ENCODE peak calls at places on chromosomes 7 and 10, in nine cellular contexts. One of them, this sample, is unnamed.

GRCh38 chr7:19519443-19519977 is 189.3 kb downstream of the POLR1F start:
- DNase-seq in RWPE1: peak
- DNase-seq in hepatocyte: no peak
- DNase-seq in dorsolateral prefrontal cortex: no peak
- DNase-seq in heart right ventricle: peak
- DNase-seq in OCI-LY7: no peak
- DNase-seq in effector memory CD4-positive, alpha-beta T cell: no peak
- DNase-seq in substantia nigra: no peak
- DNase-seq in cardiac muscle cell: peak
- DNase-seq in this sample: no peak

GRCh38 chr10:121104476-121105111 is 253.4 kb downstream of the WDR11 start:
- DNase-seq in dorsolateral prefrontal cortex: no peak
- DNase-seq in heart right ventricle: no peak
- DNase-seq in cardiac muscle cell: no peak
- DNase-seq in OCI-LY7: no peak
- DNase-seq in effector memory CD4-positive, alpha-beta T cell: no peak
- DNase-seq in RWPE1: no peak
- DNase-seq in hepatocyte: no peak
- DNase-seq in substantia nigra: no peak
- DNase-seq in this sample: no peak

GRCh38 chr7:148505955-148506354 is 84.6 kb upstream of the C7orf33 start:
- DNase-seq in cardiac muscle cell: no peak
- DNase-seq in heart right ventricle: no peak
- DNase-seq in hepatocyte: no peak
- DNase-seq in dorsolateral prefrontal cortex: no peak
- DNase-seq in substantia nigra: no peak
- DNase-seq in RWPE1: no peak
- DNase-seq in effector memory CD4-positive, alpha-beta T cell: no peak
- DNase-seq in OCI-LY7: no peak
- DNase-seq in this sample: no peak

GRCh38 chr7:116525298-116525912 is 569 bp downstream of the CAV1 start:
- DNase-seq in heart right ventricle: peak
- DNase-seq in effector memory CD4-positive, alpha-beta T cell: no peak
- DNase-seq in hepatocyte: peak
- DNase-seq in dorsolateral prefrontal cortex: no peak
- DNase-seq in cardiac muscle cell: peak
- DNase-seq in RWPE1: no peak
- DNase-seq in substantia nigra: no peak
- DNase-seq in OCI-LY7: no peak
- DNase-seq in this sample: no peak

GRCh38 chr10:103806376-103807320 is 48.7 kb downstream of the SH3PXD2A start:
- DNase-seq in heart right ventricle: peak
- DNase-seq in substantia nigra: no peak
- DNase-seq in hepatocyte: no peak
- DNase-seq in effector memory CD4-positive, alpha-beta T cell: no peak
- DNase-seq in cardiac muscle cell: no peak
- DNase-seq in RWPE1: no peak
- DNase-seq in dorsolateral prefrontal cortex: no peak
- DNase-seq in OCI-LY7: no peak
- DNase-seq in this sample: no peak

GRCh38 chr10:84063440-84063839 is 75.9 kb upstream of the GHITM start:
- DNase-seq in RWPE1: no peak
- DNase-seq in dorsolateral prefrontal cortex: no peak
- DNase-seq in effector memory CD4-positive, alpha-beta T cell: no peak
- DNase-seq in heart right ventricle: no peak
- DNase-seq in substantia nigra: no peak
- DNase-seq in hepatocyte: no peak
- DNase-seq in cardiac muscle cell: no peak
- DNase-seq in OCI-LY7: no peak
- DNase-seq in this sample: no peak

GRCh38 chr10:122164028-122164601 is 107.0 kb upstream of the BTBD16 start:
- DNase-seq in dorsolateral prefrontal cortex: peak
- DNase-seq in OCI-LY7: no peak
- DNase-seq in RWPE1: no peak
- DNase-seq in hepatocyte: peak
- DNase-seq in substantia nigra: peak
- DNase-seq in heart right ventricle: no peak
- DNase-seq in effector memory CD4-positive, alpha-beta T cell: no peak
- DNase-seq in cardiac muscle cell: peak
- DNase-seq in this sample: no peak

GRCh38 chr10:13448216-13448615 is 80.6 kb downstream of the BEND7 start:
- DNase-seq in hepatocyte: no peak
- DNase-seq in OCI-LY7: no peak
- DNase-seq in RWPE1: no peak
- DNase-seq in heart right ventricle: no peak
- DNase-seq in cardiac muscle cell: peak
- DNase-seq in substantia nigra: no peak
- DNase-seq in dorsolateral prefrontal cortex: no peak
- DNase-seq in effector memory CD4-positive, alpha-beta T cell: no peak
- DNase-seq in this sample: no peak

GRCh38 chr7:79868010-79868409 is 266.6 kb upstream of the GNAI1 start:
- DNase-seq in substantia nigra: no peak
- DNase-seq in effector memory CD4-positive, alpha-beta T cell: no peak
- DNase-seq in OCI-LY7: no peak
- DNase-seq in cardiac muscle cell: peak
- DNase-seq in dorsolateral prefrontal cortex: no peak
- DNase-seq in hepatocyte: no peak
- DNase-seq in RWPE1: no peak
- DNase-seq in heart right ventricle: no peak
- DNase-seq in this sample: no peak

GRCh38 chr10:132457328-132458070 is 60.5 kb downstream of the PWWP2B start:
- DNase-seq in hepatocyte: no peak
- DNase-seq in substantia nigra: no peak
- DNase-seq in RWPE1: no peak
- DNase-seq in OCI-LY7: peak
- DNase-seq in effector memory CD4-positive, alpha-beta T cell: no peak
- DNase-seq in cardiac muscle cell: no peak
- DNase-seq in dorsolateral prefrontal cortex: no peak
- DNase-seq in heart right ventricle: no peak
- DNase-seq in this sample: no peak

GRCh38 chr7:34145603-34146002 is 240.3 kb downstream of the BMPER start:
- DNase-seq in substantia nigra: no peak
- DNase-seq in dorsolateral prefrontal cortex: no peak
- DNase-seq in RWPE1: no peak
- DNase-seq in cardiac muscle cell: no peak
- DNase-seq in OCI-LY7: no peak
- DNase-seq in effector memory CD4-positive, alpha-beta T cell: no peak
- DNase-seq in hepatocyte: no peak
- DNase-seq in heart right ventricle: no peak
- DNase-seq in this sample: no peak

GRCh38 chr10:62384057-62384446 is 9.9 kb downstream of the ZNF365 start:
- DNase-seq in dorsolateral prefrontal cortex: no peak
- DNase-seq in OCI-LY7: no peak
- DNase-seq in cardiac muscle cell: peak
- DNase-seq in substantia nigra: no peak
- DNase-seq in heart right ventricle: no peak
- DNase-seq in RWPE1: peak
- DNase-seq in hepatocyte: no peak
- DNase-seq in effector memory CD4-positive, alpha-beta T cell: peak
- DNase-seq in this sample: peak

GRCh38 chr7:78499283-78499682 is 700.7 kb downstream of the PHTF2 start:
- DNase-seq in OCI-LY7: no peak
- DNase-seq in RWPE1: no peak
- DNase-seq in effector memory CD4-positive, alpha-beta T cell: no peak
- DNase-seq in cardiac muscle cell: no peak
- DNase-seq in hepatocyte: no peak
- DNase-seq in dorsolateral prefrontal cortex: no peak
- DNase-seq in heart right ventricle: no peak
- DNase-seq in substantia nigra: no peak
- DNase-seq in this sample: no peak

GRCh38 chr7:101522021-101522420 is 107.1 kb downstream of the MYL10 start:
- DNase-seq in hepatocyte: no peak
- DNase-seq in substantia nigra: no peak
- DNase-seq in heart right ventricle: no peak
- DNase-seq in OCI-LY7: no peak
- DNase-seq in dorsolateral prefrontal cortex: no peak
- DNase-seq in cardiac muscle cell: no peak
- DNase-seq in effector memory CD4-positive, alpha-beta T cell: no peak
- DNase-seq in RWPE1: no peak
- DNase-seq in this sample: no peak

GRCh38 chr7:117869374-117869773 is 3.9 kb downstream of the CTTNBP2 start:
- DNase-seq in OCI-LY7: no peak
- DNase-seq in heart right ventricle: no peak
- DNase-seq in dorsolateral prefrontal cortex: no peak
- DNase-seq in substantia nigra: no peak
- DNase-seq in cardiac muscle cell: no peak
- DNase-seq in RWPE1: no peak
- DNase-seq in effector memory CD4-positive, alpha-beta T cell: no peak
- DNase-seq in hepatocyte: no peak
- DNase-seq in this sample: no peak

GRCh38 chr10:49458869-49459268 is 63.0 kb upstream of the DRGX start:
- DNase-seq in dorsolateral prefrontal cortex: no peak
- DNase-seq in substantia nigra: no peak
- DNase-seq in RWPE1: no peak
- DNase-seq in OCI-LY7: no peak
- DNase-seq in heart right ventricle: no peak
- DNase-seq in effector memory CD4-positive, alpha-beta T cell: no peak
- DNase-seq in cardiac muscle cell: peak
- DNase-seq in hepatocyte: no peak
- DNase-seq in this sample: no peak

GRCh38 chr10:116721991-116722392 is 20.4 kb downstream of the HSPA12A start:
- DNase-seq in cardiac muscle cell: peak
- DNase-seq in heart right ventricle: no peak
- DNase-seq in RWPE1: no peak
- DNase-seq in substantia nigra: no peak
- DNase-seq in OCI-LY7: no peak
- DNase-seq in effector memory CD4-positive, alpha-beta T cell: no peak
- DNase-seq in dorsolateral prefrontal cortex: no peak
- DNase-seq in hepatocyte: no peak
- DNase-seq in this sample: no peak

GRCh38 chr7:23299770-23300300 is 696 bp downstream of the MALSU1 start:
- DNase-seq in dorsolateral prefrontal cortex: no peak
- DNase-seq in effector memory CD4-positive, alpha-beta T cell: no peak
- DNase-seq in RWPE1: peak
- DNase-seq in cardiac muscle cell: peak
- DNase-seq in hepatocyte: no peak
- DNase-seq in heart right ventricle: no peak
- DNase-seq in OCI-LY7: no peak
- DNase-seq in substantia nigra: peak
- DNase-seq in this sample: no peak

GRCh38 chr7:11185179-11185578 is 211.5 kb downstream of the PHF14 start:
- DNase-seq in cardiac muscle cell: peak
- DNase-seq in effector memory CD4-positive, alpha-beta T cell: no peak
- DNase-seq in hepatocyte: no peak
- DNase-seq in OCI-LY7: no peak
- DNase-seq in substantia nigra: no peak
- DNase-seq in RWPE1: no peak
- DNase-seq in heart right ventricle: no peak
- DNase-seq in dorsolateral prefrontal cortex: no peak
- DNase-seq in this sample: no peak

GRCh38 chr7:79425665-79426064 is 27.8 kb downstream of the MAGI2 start:
- DNase-seq in heart right ventricle: no peak
- DNase-seq in OCI-LY7: no peak
- DNase-seq in dorsolateral prefrontal cortex: no peak
- DNase-seq in substantia nigra: no peak
- DNase-seq in effector memory CD4-positive, alpha-beta T cell: no peak
- DNase-seq in hepatocyte: no peak
- DNase-seq in RWPE1: no peak
- DNase-seq in cardiac muscle cell: no peak
- DNase-seq in this sample: no peak

GRCh38 chr10:114623661-114624294 is 34.3 kb downstream of the ABLIM1 start:
- DNase-seq in substantia nigra: no peak
- DNase-seq in RWPE1: peak
- DNase-seq in OCI-LY7: no peak
- DNase-seq in cardiac muscle cell: peak
- DNase-seq in hepatocyte: no peak
- DNase-seq in heart right ventricle: no peak
- DNase-seq in dorsolateral prefrontal cortex: no peak
- DNase-seq in effector memory CD4-positive, alpha-beta T cell: no peak
- DNase-seq in this sample: no peak

GRCh38 chr7:139358541-139359365 is 941 bp upstream of the LUC7L2 start:
- DNase-seq in cardiac muscle cell: peak
- DNase-seq in hepatocyte: peak
- DNase-seq in substantia nigra: no peak
- DNase-seq in effector memory CD4-positive, alpha-beta T cell: peak
- DNase-seq in RWPE1: peak
- DNase-seq in dorsolateral prefrontal cortex: peak
- DNase-seq in OCI-LY7: peak
- DNase-seq in heart right ventricle: no peak
- DNase-seq in this sample: peak

GRCh38 chr10:72096115-72097000 is 8.0 kb upstream of the SPOCK2 start:
- DNase-seq in RWPE1: no peak
- DNase-seq in dorsolateral prefrontal cortex: no peak
- DNase-seq in heart right ventricle: no peak
- DNase-seq in effector memory CD4-positive, alpha-beta T cell: no peak
- DNase-seq in substantia nigra: no peak
- DNase-seq in hepatocyte: peak
- DNase-seq in OCI-LY7: no peak
- DNase-seq in cardiac muscle cell: peak
- DNase-seq in this sample: no peak
- H3K27ac ChIP-seq in RWPE1: no peak
- H3K27ac ChIP-seq in dorsolateral prefrontal cortex: no peak
- H3K27ac ChIP-seq in heart right ventricle: no peak
- H3K27ac ChIP-seq in effector memory CD4-positive, alpha-beta T cell: no peak
- H3K27ac ChIP-seq in substantia nigra: no peak
- H3K27ac ChIP-seq in hepatocyte: peak
- H3K27ac ChIP-seq in OCI-LY7: no peak
- H3K27ac ChIP-seq in cardiac muscle cell: no peak
- H3K27ac ChIP-seq in this sample: no peak

GRCh38 chr10:16965740-16966447 is 148.7 kb upstream of the RSU1 start:
- DNase-seq in heart right ventricle: no peak
- DNase-seq in RWPE1: peak
- DNase-seq in effector memory CD4-positive, alpha-beta T cell: no peak
- DNase-seq in OCI-LY7: no peak
- DNase-seq in hepatocyte: no peak
- DNase-seq in substantia nigra: no peak
- DNase-seq in dorsolateral prefrontal cortex: no peak
- DNase-seq in cardiac muscle cell: peak
- DNase-seq in this sample: no peak
- H3K27ac ChIP-seq in heart right ventricle: no peak
- H3K27ac ChIP-seq in RWPE1: peak
- H3K27ac ChIP-seq in effector memory CD4-positive, alpha-beta T cell: no peak
- H3K27ac ChIP-seq in OCI-LY7: no peak
- H3K27ac ChIP-seq in hepatocyte: peak
- H3K27ac ChIP-seq in substantia nigra: no peak
- H3K27ac ChIP-seq in dorsolateral prefrontal cortex: no peak
- H3K27ac ChIP-seq in cardiac muscle cell: no peak
- H3K27ac ChIP-seq in this sample: no peak

DNA sequence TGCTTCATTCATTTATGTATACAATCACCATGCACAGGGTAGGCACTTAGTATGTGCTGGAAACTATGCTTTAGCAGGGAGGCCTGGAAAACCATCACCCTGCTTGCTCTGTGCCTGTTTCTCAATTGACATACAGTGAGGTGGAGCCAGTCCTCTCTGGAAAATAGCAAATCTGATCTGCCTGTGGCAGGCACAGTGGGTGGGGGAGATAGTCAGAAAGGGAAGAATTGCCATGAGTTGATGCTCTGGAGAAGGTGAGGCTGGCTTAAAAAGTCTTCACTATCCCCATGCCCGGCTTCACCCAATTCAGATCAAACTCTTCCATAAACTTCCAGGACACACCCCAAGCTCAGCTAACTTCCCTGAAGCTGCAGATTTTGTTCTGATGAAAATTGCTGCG is 84.8 kb downstream of the ANK3 start:
- DNase-seq in hepatocyte: no peak
- DNase-seq in RWPE1: no peak
- DNase-seq in dorsolateral prefrontal cortex: no peak
- DNase-seq in substantia nigra: no peak
- DNase-seq in effector memory CD4-positive, alpha-beta T cell: no peak
- DNase-seq in heart right ventricle: no peak
- DNase-seq in cardiac muscle cell: no peak
- DNase-seq in OCI-LY7: no peak
- DNase-seq in this sample: no peak
- H3K27ac ChIP-seq in hepatocyte: no peak
- H3K27ac ChIP-seq in RWPE1: no peak
- H3K27ac ChIP-seq in dorsolateral prefrontal cortex: no peak
- H3K27ac ChIP-seq in substantia nigra: no peak
- H3K27ac ChIP-seq in effector memory CD4-positive, alpha-beta T cell: no peak
- H3K27ac ChIP-seq in heart right ventricle: peak
- H3K27ac ChIP-seq in cardiac muscle cell: peak
- H3K27ac ChIP-seq in OCI-LY7: no peak
- H3K27ac ChIP-seq in this sample: peak

GRCh38 chr10:536935-537334 is 152.5 kb downstream of the DIP2C start:
- DNase-seq in substantia nigra: no peak
- DNase-seq in heart right ventricle: no peak
- DNase-seq in cardiac muscle cell: no peak
- DNase-seq in dorsolateral prefrontal cortex: no peak
- DNase-seq in hepatocyte: no peak
- DNase-seq in RWPE1: no peak
- DNase-seq in OCI-LY7: no peak
- DNase-seq in effector memory CD4-positive, alpha-beta T cell: no peak
- DNase-seq in this sample: no peak
- H3K27ac ChIP-seq in substantia nigra: no peak
- H3K27ac ChIP-seq in heart right ventricle: no peak
- H3K27ac ChIP-seq in cardiac muscle cell: no peak
- H3K27ac ChIP-seq in dorsolateral prefrontal cortex: no peak
- H3K27ac ChIP-seq in hepatocyte: no peak
- H3K27ac ChIP-seq in RWPE1: no peak
- H3K27ac ChIP-seq in OCI-LY7: no peak
- H3K27ac ChIP-seq in effector memory CD4-positive, alpha-beta T cell: no peak
- H3K27ac ChIP-seq in this sample: no peak